ENCODE peak calls at places on chromosomes 16 and 17, in four cellular contexts. N is CD8-positive, alpha-beta T cell; D is HT1080; O is substantia nigra. H is an unnamed sample.

GRCh38 chr17:44038604-44039007 is 23.8 kb upstream of the TMEM101 start:
- DNase-seq in O (no peak), N (no peak), D (no peak), H (no peak)

GRCh38 chr17:15334266-15334665 is 7.1 kb downstream of the TEKT3 start:
- DNase-seq in O (no peak), N (no peak), D (peak; percentile 68), H (no peak)

GRCh38 chr17:43588664-43589435 is 42.7 kb upstream of the ETV4 start:
- DNase-seq in O (no peak), D (no peak), N (no peak), H (no peak)

GRCh38 chr17:11144358-11145233 is 96.4 kb upstream of the SHISA6 start:
- DNase-seq in O (no peak), N (no peak), D (peak; percentile 52), H (peak; percentile 47)

GRCh38 chr16:87851141-87851587 is 18.1 kb downstream of the SLC7A5 start:
- DNase-seq in D (no peak), O (no peak), N (no peak), H (no peak)

GRCh38 chr17:16398270-16399267 is 16.8 kb upstream of the TRPV2 start:
- DNase-seq in O (no peak), N (no peak), D (peak; percentile 24), H (no peak)

GRCh38 chr16:52725461-52725860 is 178.5 kb upstream of the TOX3 start:
- DNase-seq in O (no peak), N (no peak), D (no peak), H (no peak)

GRCh38 chr16:10754941-10755340 is 11.3 kb downstream of the NUBP1 start:
- DNase-seq in N (no peak), D (peak; percentile 92), O (no peak), H (no peak)

GRCh38 chr17:42381898-42382297 is 6.3 kb downstream of the STAT3 start:
- DNase-seq in D (no peak), O (no peak), N (no peak), H (no peak)

GRCh38 chr16:87463722-87464690 is 28.8 kb downstream of the ZCCHC14 start:
- DNase-seq in O (no peak), D (peak; percentile 88), N (peak; percentile 24), H (no peak)

GRCh38 chr17:36940313-36941264 is 3.3 kb downstream of the LHX1 start:
- DNase-seq in O (no peak), D (no peak), N (no peak), H (no peak)

GRCh38 chr17:76716834-76717205 is 6.1 kb upstream of the MXRA7 start:
- DNase-seq in D (peak; percentile 56), O (no peak), N (no peak), H (no peak)

GRCh38 chr17:31314788-31315105 is 893 bp upstream of the EVI2B start:
- DNase-seq in N (no peak), D (no peak), O (no peak), H (no peak)

GRCh38 chr17:56913000-56913866 is 616 bp downstream of the TRIM25 start:
- DNase-seq in N (no peak), O (no peak), D (no peak), H (no peak)

GRCh38 chr16:48613061-48613957 is 3.3 kb upstream of the N4BP1 start:
- DNase-seq in O (no peak), N (peak; percentile 45), D (no peak), H (no peak)

GRCh38 chr17:71287246-71287828 is 833.5 kb upstream of the SOX9 start:
- DNase-seq in N (no peak), O (no peak), D (no peak), H (no peak)

GRCh38 chr17:81114694-81115093 is 50.6 kb upstream of the PVALEF start:
- DNase-seq in N (no peak), O (no peak), D (no peak), H (no peak)

GRCh38 chr16:77738706-77739105 is 16.4 kb downstream of the NUDT7 start:
- DNase-seq in D (no peak), N (no peak), O (no peak), H (no peak)

GRCh38 chr16:47045023-47045422 is 71.5 kb upstream of the DNAJA2 start:
- DNase-seq in D (no peak), O (no peak), N (no peak), H (peak; percentile 7)

GRCh38 chr16:59305850-59306249 is 571.7 kb upstream of the GOT2 start:
- DNase-seq in N (no peak), D (peak; percentile 5), O (no peak), H (no peak)

GRCh38 chr17:81931557-81932332 is 4.2 kb upstream of the MAFG start:
- DNase-seq in N (no peak), D (no peak), O (no peak), H (no peak)

GRCh38 chr17:79944821-79945391 is 90.8 kb downstream of the TBC1D16 start:
- DNase-seq in D (no peak), N (no peak), O (no peak), H (no peak)

GRCh38 chr16:86455116-86455515 is 55.2 kb upstream of the FOXF1 start:
- DNase-seq in D (peak; percentile 48), O (no peak), N (no peak), H (no peak)

GRCh38 chr17:21564262-21564661 is 128.1 kb upstream of the KCNJ18 start:
- DNase-seq in N (no peak), O (no peak), D (no peak), H (no peak)

GRCh38 chr16:47644661-47645060 is 183.5 kb downstream of the PHKB start:
- DNase-seq in D (no peak), O (no peak), N (no peak), H (no peak)

GRCh38 chr17:80794281-80795089 is 197.2 kb upstream of the CHMP6 start:
- DNase-seq in N (no peak), D (no peak), O (no peak), H (no peak)

GRCh38 chr16:88192601-88193000 is 190.2 kb upstream of the ZNF469 start:
- DNase-seq in D (no peak), O (no peak), N (no peak), H (no peak)

GRCh38 chr16:55622930-55623561 is 32.7 kb upstream of the SLC6A2 start:
- DNase-seq in N (no peak), D (peak; percentile 30), O (no peak), H (no peak)

GRCh38 chr17:38892083-38892482 is 22.2 kb downstream of the LASP1 start:
- DNase-seq in O (no peak), N (no peak), D (no peak), H (no peak)

GRCh38 chr17:77299256-77300015 is 158.7 kb downstream of the SEC14L1 start:
- DNase-seq in D (no peak), O (no peak), N (no peak), H (no peak)

GRCh38 chr17:47685556-47686275 is 8.2 kb upstream of the TBKBP1 start:
- DNase-seq in D (no peak), N (no peak), O (no peak), H (no peak)

GRCh38 chr17:31320231-31320630 is 1.2 kb downstream of the EVI2A start:
- DNase-seq in O (no peak), N (no peak), D (no peak), H (no peak)

GRCh38 chr17:18071751-18072150 is 16.0 kb upstream of the DRG2 start:
- DNase-seq in O (no peak), N (no peak), D (no peak), H (no peak)

GRCh38 chr17:80789356-80789902 is 202.2 kb upstream of the CHMP6 start:
- DNase-seq in D (peak; percentile 89), N (no peak), O (no peak), H (no peak)

GRCh38 chr17:43890240-43890639 is 17.1 kb downstream of the MPP2 start:
- DNase-seq in O (no peak), D (no peak), N (no peak), H (no peak)

GRCh38 chr16:781346-782010 is 6.7 kb downstream of the RPUSD1 start:
- DNase-seq in D (no peak), N (no peak), O (no peak), H (no peak)